ENCODE peak calls at places on chromosomes 3 and 15, in six cellular contexts. R is ACHN; W is A549; P is MCF 10A; L is hippocampal formation; T is activated naive CD8-positive, alpha-beta T cell treated with anti-CD3 and anti-CD28 coated beads, Interleukin-2, amount 50 U/mL, for 24 hours. U is an unnamed sample.

GRCh38 chr15:100124361-100124760 is 217.4 kb downstream of the ADAMTS17 start:
- DNase-seq in R (no peak), L (no peak), T (no peak), P (no peak), W (no peak), U (no peak)

GRCh38 chr3:191774485-191774884 is 313.5 kb downstream of the PYDC2 start:
- DNase-seq in W (peak), L (no peak), P (peak), T (no peak), R (peak), U (no peak)

GRCh38 chr15:98604983-98605382 is 43.4 kb upstream of the IGF1R start:
- DNase-seq in T (no peak), P (no peak), W (no peak), L (no peak), R (no peak), U (no peak)

GRCh38 chr3:194280777-194281176 is 70.4 kb downstream of the CPN2 start:
- DNase-seq in L (no peak), R (no peak), P (no peak), T (no peak), W (no peak), U (no peak)

GRCh38 chr15:27454281-27455060 is 483.5 kb downstream of the GABRG3 start:
- DNase-seq in R (peak), T (no peak), P (no peak), W (peak), L (no peak), U (no peak)

GRCh38 chr3:115804722-115805121 is 181.4 kb downstream of the GAP43 start:
- DNase-seq in L (no peak), T (no peak), P (peak), W (peak), R (no peak), U (no peak)

GRCh38 chr3:110165344-110165743 is 828.0 kb upstream of the DPPA4 start:
- DNase-seq in P (no peak), R (no peak), T (no peak), L (no peak), W (peak), U (no peak)

GRCh38 chr3:58973796-58974195 is 76.0 kb downstream of the CFAP20DC start:
- DNase-seq in L (no peak), R (no peak), W (no peak), P (peak), T (no peak), U (no peak)

U was measured in hypothalamus.